ENCODE peak calls at places on chromosomes 16 and 17, in seven cellular contexts. Z is cardiac fibroblast, P is NCI-H460, X is neural crest cell, W is cardiac muscle cell, N is RPMI8226, K is NCI-H2081. Q is an unnamed sample.

GRCh38 chr17:66538776-66539175 is 236.4 kb downstream of the PRKCA start:
- DNase-seq in P (no peak), K (no peak), N (no peak), Z (no peak), X (no peak), W (no peak), Q (no peak)

GRCh38 chr16:49282690-49283375 is 1.2 kb upstream of the CBLN1 start:
- DNase-seq in X (no peak), N (no peak), P (no peak), K (no peak), Z (no peak), W (peak; percentile 76), Q (no peak)

GRCh38 chr17:70736375-70736957 is 567.1 kb downstream of the KCNJ2 start:
- DNase-seq in N (no peak), K (no peak), W (no peak), P (no peak), X (no peak), Z (no peak), Q (no peak)

GRCh38 chr17:4185656-4186055 is 42.7 kb downstream of the CYB5D2 start:
- DNase-seq in N (no peak), X (no peak), Z (no peak), K (no peak), W (no peak), P (no peak), Q (no peak)

GRCh38 chr17:77909236-77909635 is 49.3 kb upstream of the TNRC6C start:
- DNase-seq in N (no peak), Z (peak; percentile 53), W (no peak), X (no peak), K (no peak), P (no peak), Q (no peak)

GRCh38 chr16:8782673-8783072 is 14.8 kb downstream of the TMEM186 start:
- DNase-seq in X (no peak), K (no peak), N (no peak), P (no peak), Z (no peak), W (no peak), Q (no peak)

GRCh38 chr16:2150418-2151187 is 2.2 kb downstream of the RAB26 start:
- DNase-seq in P (no peak), N (peak; percentile 70), K (peak; percentile 62), W (no peak), X (no peak), Z (peak; percentile 49), Q (no peak)

GRCh38 chr16:74700206-74701040 is at the start of gene MLKL:
- DNase-seq in Z (peak; percentile 60), P (peak; percentile 54), W (peak; percentile 44), X (no peak), N (peak; percentile 80), K (peak; percentile 15), Q (peak; percentile 86)

GRCh38 chr16:78896280-78896679 is 704.3 kb downstream of the MAF start:
- DNase-seq in K (no peak), Z (no peak), X (no peak), W (no peak), N (no peak), P (no peak), Q (no peak)

GRCh38 chr17:28326114-28326513 is 7.1 kb downstream of the TMEM97 start:
- DNase-seq in X (no peak), N (no peak), Z (no peak), K (no peak), W (no peak), P (no peak), Q (no peak)

GRCh38 chr17:32265192-32265895 is at the start of gene RHBDL3:
- DNase-seq in X (no peak), P (no peak), K (no peak), N (no peak), W (peak; percentile 38), Z (no peak), Q (no peak)

GRCh38 chr16:28013392-28013791 is 50.1 kb downstream of the GSG1L start:
- DNase-seq in Z (no peak), X (no peak), N (no peak), W (no peak), P (no peak), K (no peak), Q (no peak)

GRCh38 chr16:1591306-1591705 is 20.6 kb downstream of the IFT140 start:
- DNase-seq in K (no peak), X (no peak), Z (no peak), N (no peak), P (no peak), W (no peak), Q (no peak)

GRCh38 chr16:87233928-87234327 is 83.3 kb downstream of the C16orf95 start:
- DNase-seq in X (no peak), P (no peak), N (peak; percentile 7), Z (peak; percentile 63), K (no peak), W (no peak), Q (peak; percentile 9)

GRCh38 chr16:47787695-47788094 is 326.6 kb downstream of the PHKB start:
- DNase-seq in W (peak; percentile 73), K (no peak), X (peak; percentile 39), N (peak; percentile 16), P (peak; percentile 0), Z (peak; percentile 16), Q (no peak)

GRCh38 chr16:69532761-69533459 is 32.9 kb upstream of the NFAT5 start:
- DNase-seq in N (no peak), W (no peak), P (no peak), Z (no peak), X (no peak), K (no peak), Q (no peak)

GRCh38 chr16:84700518-84701277 is 898 bp downstream of the USP10 start:
- DNase-seq in K (no peak), P (no peak), X (no peak), N (peak; percentile 52), Z (peak; percentile 25), W (peak; percentile 35), Q (no peak)

GRCh38 chr17:31390748-31391495 is 553 bp upstream of the RAB11FIP4 start:
- DNase-seq in X (no peak), K (no peak), P (no peak), N (no peak), W (no peak), Z (no peak), Q (no peak)

GRCh38 chr17:38871247-38871991 is 1.6 kb downstream of the LASP1 start:
- DNase-seq in P (peak; percentile 80), K (no peak), Z (peak; percentile 68), X (no peak), W (peak; percentile 52), N (peak; percentile 87), Q (peak; percentile 85)

GRCh38 chr16:68668266-68668665 is 23.2 kb downstream of the CDH3 start:
- DNase-seq in N (no peak), W (no peak), X (no peak), Z (no peak), K (no peak), P (no peak), Q (peak; percentile 38)

GRCh38 chr16:57412584-57412983 is 8.0 kb downstream of the CCL17 start:
- DNase-seq in N (no peak), P (no peak), W (no peak), X (no peak), K (no peak), Z (no peak), Q (no peak)

GRCh38 chr17:2926019-2926650 is 129.9 kb downstream of the RAP1GAP2 start:
- DNase-seq in X (no peak), N (no peak), W (no peak), P (no peak), Z (peak; percentile 22), K (no peak), Q (peak; percentile 37)

GRCh38 chr16:49048557-49048956 is 233.1 kb downstream of the CBLN1 start:
- DNase-seq in K (no peak), X (no peak), P (no peak), W (no peak), Z (peak; percentile 13), N (no peak), Q (no peak)

GRCh38 chr16:1998852-1999801 is 9.4 kb downstream of the SYNGR3 start:
- DNase-seq in P (no peak), N (no peak), Z (no peak), K (no peak), W (no peak), X (no peak), Q (no peak)